ENCODE peak calls at places on chromosomes 4 and X, in four cellular contexts. O, N, D and G are unnamed samples.

GRCh38 chrX:68938244-68939004 is 109.6 kb downstream of the EFNB1 start:
- DNase-seq in O (no peak), N (peak; percentile 4), D (no peak), G (no peak)

GRCh38 chr4:53963786-53964185 is 100.6 kb downstream of the CHIC2 start:
- DNase-seq in O (no peak), N (no peak), D (no peak), G (no peak)

GRCh38 chr4:154999950-155000578 is 208.4 kb upstream of the NPY2R start:
- DNase-seq in O (no peak), N (no peak), D (no peak), G (no peak)

GRCh38 chr4:111960241-111960667 is 185.0 kb upstream of the FAM241A start:
- DNase-seq in O (peak; percentile 15), N (no peak), D (no peak), G (no peak)

GRCh38 chr4:54543088-54543795 is 114.5 kb upstream of the KIT start:
- DNase-seq in O (no peak), N (no peak), D (no peak), G (no peak)

GRCh38 chr4:103445377-103445776 is 247.2 kb upstream of the CENPE start:
- DNase-seq in O (no peak), N (no peak), D (no peak), G (no peak)

GRCh38 chrX:131543774-131544173 is at the start of gene OR13H1:
- DNase-seq in O (no peak), N (no peak), D (no peak), G (no peak)

GRCh38 chr4:158630893-158631292 is 40.8 kb downstream of the C4orf46 start:
- DNase-seq in O (no peak), N (peak; percentile 8), D (no peak), G (no peak)

GRCh38 chrX:10208953-10209352 is 52.2 kb downstream of the CLCN4 start:
- DNase-seq in O (no peak), N (no peak), D (no peak), G (no peak)

GRCh38 chr4:160864253-160864652 is 1299.5 kb downstream of the FSTL5 start:
- DNase-seq in O (no peak), N (no peak), D (no peak), G (no peak)

GRCh38 chr4:119082661-119083060 is 53.0 kb upstream of the MYOZ2 start:
- DNase-seq in O (no peak), N (no peak), D (no peak), G (no peak)

GRCh38 chr4:8516996-8517550 is 63.1 kb upstream of the GPR78 start:
- DNase-seq in O (no peak), N (no peak), D (no peak), G (no peak)

GRCh38 chrX:11261260-11261659 is 32.0 kb upstream of the AMELX start:
- DNase-seq in O (no peak), N (no peak), D (no peak), G (no peak)

GRCh38 chr4:52665592-52665991 is 6.5 kb upstream of the USP46 start:
- DNase-seq in O (peak; percentile 44), N (no peak), D (peak; percentile 24), G (no peak)

GRCh38 chr4:48129307-48130014 is 4.6 kb downstream of the TXK start:
- DNase-seq in O (no peak), N (peak; percentile 52), D (no peak), G (no peak)

GRCh38 chrX:108270280-108270679 is 167.9 kb downstream of the COL4A6 start:
- DNase-seq in O (no peak), N (no peak), D (no peak), G (no peak)

GRCh38 chr4:63218837-63219236 is 1190.4 kb downstream of the TECRL start:
- DNase-seq in O (no peak), N (no peak), D (no peak), G (no peak)

GRCh38 chr4:111963158-111963557 is 182.1 kb upstream of the FAM241A start:
- DNase-seq in O (no peak), N (no peak), D (no peak), G (no peak)

GRCh38 chr4:69859140-69859539 is 805 bp downstream of the SULT1E1 start:
- DNase-seq in O (no peak), N (no peak), D (no peak), G (no peak)

GRCh38 chr4:76545161-76545884 is 110.3 kb downstream of the SHROOM3 start:
- DNase-seq in O (no peak), N (no peak), D (no peak), G (no peak)

GRCh38 chrX:115011428-115011827 is 6.0 kb downstream of the IL13RA2 start:
- DNase-seq in O (no peak), N (no peak), D (no peak), G (no peak)
- TF ChIP-seq POLR2AphosphoS5 in O (no peak), N (no peak), D (no peak), G (no peak)

DNA sequence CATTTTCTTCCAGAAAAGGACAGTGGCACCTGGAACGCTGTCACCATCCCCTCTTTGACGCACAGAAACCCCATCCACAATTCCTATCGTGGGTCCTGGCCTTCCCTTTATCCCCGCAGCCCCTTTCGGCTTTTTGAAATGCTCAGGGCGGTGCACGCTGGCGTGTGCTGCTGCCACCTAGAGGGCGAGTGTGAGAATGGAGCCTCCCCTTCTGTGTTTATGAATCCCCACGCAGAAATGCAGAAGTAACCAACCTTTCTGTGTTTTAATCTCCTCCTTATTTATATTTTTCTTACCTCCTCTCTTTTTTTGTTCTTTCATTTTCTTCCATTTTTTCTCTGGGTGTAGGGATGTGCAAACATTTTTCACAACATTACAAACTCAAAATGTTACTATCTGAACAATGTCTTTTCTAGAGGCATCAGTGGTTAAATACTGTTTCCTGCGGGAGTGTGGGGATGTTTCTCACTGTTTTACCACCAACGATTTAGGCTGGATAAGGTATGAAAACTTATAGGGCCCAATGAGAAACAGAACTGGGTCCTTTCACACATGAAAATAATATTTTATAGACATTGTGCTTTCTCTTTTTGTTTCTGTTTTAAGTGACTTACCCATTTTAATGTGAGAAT is 50.0 kb downstream of the TMA16 start:
- DNase-seq in O (no peak), N (peak; percentile 62), D (no peak), G (peak; percentile 34)
- TF ChIP-seq POLR2AphosphoS5 in O (no peak), N (no peak), D (no peak), G (no peak)

GRCh38 chrX:41923925-41924693 is 755 bp upstream of the CASK start:
- DNase-seq in O (peak; percentile 22), N (peak; percentile 51), D (no peak), G (no peak)

GRCh38 chrX:41922694-41923171 is 621 bp downstream of the CASK start:
- DNase-seq in O (no peak), N (peak; percentile 21), D (no peak), G (no peak)

GRCh38 chrX:41921492-41922124 is 1.7 kb downstream of the CASK start:
- DNase-seq in O (no peak), N (no peak), D (no peak), G (no peak)

GRCh38 chrX:41922125-41922521 is 1.2 kb downstream of the CASK start:
- DNase-seq in O (no peak), N (no peak), D (no peak), G (no peak)

DNA sequence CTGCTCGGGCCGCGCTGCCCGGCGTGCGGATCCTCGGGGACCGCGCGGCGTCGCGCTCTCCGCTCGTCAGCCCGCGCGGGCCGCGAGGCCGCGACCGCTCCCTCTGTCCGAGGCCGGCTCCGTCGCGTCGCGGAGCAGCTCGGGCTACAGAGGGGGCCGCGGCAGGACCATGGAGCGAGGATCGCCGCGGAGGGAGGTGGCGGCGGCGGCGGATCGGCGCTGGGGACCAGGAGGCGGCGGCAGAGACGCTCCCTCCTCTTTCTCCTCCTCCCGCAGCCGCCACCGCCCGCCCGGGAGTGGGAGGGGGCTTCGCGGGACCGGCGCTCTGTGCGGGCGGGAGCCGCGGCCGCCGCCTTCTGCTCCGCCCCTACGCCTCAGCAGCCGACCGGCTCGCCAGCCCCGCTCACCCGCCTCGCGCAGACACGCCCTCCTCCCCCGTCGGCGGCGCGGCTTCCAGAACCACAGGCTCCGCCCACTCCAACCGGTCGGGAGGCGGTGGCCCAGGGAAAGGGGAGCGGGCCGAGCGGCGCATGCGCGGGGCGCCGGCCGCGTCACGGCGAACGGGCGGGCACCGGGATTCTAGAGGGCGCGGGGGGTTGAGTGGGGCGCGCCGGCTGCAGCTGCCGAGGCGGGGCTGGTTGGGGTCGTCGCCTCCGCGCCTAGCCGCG is at the start of gene CASK:
- DNase-seq in O (peak; percentile 69), N (peak; percentile 94), D (no peak), G (peak; percentile 55)
- TF ChIP-seq POLR2AphosphoS5 in O (peak; percentile 47), N (peak; percentile 74), D (no peak), G (no peak)

GRCh38 chrX:154380153-154380552 is 1.1 kb downstream of the EMD start:
- DNase-seq in O (no peak), N (no peak), D (no peak), G (no peak)

GRCh38 chrX:154379569-154379951 is 465 bp downstream of the EMD start:
- DNase-seq in O (no peak), N (no peak), D (no peak), G (no peak)

GRCh38 chrX:154378799-154379568 is at the start of gene EMD:
- DNase-seq in O (peak; percentile 91), N (peak; percentile 97), D (peak; percentile 95), G (peak; percentile 87)

GRCh38 chrX:154376768-154377167 is 2.3 kb upstream of the EMD start:
- DNase-seq in O (no peak), N (no peak), D (no peak), G (no peak)

DNA sequence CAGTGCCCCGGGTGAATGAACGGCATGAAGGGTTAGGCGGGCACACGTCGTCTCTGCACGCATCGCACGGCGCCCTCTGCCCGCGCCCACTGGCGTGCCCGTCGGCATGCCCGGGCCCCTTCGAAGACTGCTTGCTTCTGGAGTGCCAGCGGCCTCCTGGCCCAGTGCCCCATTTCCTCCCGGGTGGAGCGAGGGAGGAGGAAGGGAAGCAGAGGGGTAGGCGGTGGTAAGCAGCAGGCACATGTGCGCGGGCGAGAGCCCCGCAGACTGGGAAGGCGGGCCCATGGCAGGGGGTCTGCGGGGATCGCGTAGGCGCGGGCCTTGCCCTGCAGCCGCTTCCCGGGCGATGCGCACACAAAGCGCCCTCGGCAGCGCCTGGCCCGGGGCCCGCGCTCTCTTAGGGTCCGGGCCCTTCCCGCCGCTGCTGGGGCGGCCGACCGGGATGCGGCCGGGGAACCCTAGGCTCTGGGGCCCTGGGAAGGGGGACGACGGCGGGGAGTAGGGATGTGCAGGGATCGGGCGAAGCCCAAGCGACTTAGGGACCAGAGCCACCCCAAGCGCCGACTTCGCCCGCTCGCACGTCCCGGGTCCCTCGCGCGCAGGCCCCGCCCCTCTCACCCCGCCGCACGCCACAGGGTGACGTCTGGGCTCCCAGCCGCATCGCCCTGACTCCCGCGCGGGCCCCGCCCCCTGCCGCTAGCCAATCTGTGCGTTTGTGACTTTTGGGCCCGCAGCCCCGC is 866 bp upstream of the EMD start:
- DNase-seq in O (no peak), N (peak; percentile 61), D (no peak), G (peak; percentile 77)
- TF ChIP-seq POLR2AphosphoS5 in O (peak; percentile 79), N (peak; percentile 85), D (peak; percentile 63), G (no peak)

DNA sequence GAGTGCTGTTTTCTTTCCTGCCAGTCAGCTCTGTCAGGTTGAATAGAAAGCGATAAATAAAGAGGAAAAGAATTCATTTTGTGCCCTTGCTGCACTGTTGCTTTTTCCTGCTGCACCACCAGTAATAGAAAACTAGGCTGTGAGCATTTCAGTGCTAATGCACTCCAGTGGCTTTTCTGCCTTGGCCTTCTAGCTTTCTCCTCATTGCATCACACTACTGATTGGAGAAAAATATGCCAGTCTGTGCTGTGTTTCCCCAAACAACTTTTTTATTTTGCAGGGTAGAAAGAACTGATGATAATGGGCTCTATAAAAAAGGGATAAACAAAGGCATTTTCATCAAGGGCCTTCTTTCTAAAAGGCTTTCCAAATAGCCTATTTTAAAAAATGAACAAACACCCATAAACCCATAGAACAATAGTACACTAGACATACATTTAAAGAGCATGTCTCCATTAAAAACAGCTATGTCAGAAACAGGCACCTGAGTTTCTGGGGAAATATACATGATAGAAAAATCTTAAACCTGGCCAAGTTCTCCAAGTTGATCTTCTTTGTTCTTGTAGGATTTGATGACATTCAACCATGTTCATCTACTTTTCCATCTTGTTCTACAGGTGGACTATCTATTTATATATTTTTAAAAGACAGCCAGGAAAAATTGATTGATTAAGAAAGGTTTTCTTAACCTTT is 86.3 kb downstream of the GPRIN3 start:
- DNase-seq in O (peak; percentile 3), N (no peak), D (no peak), G (no peak)
- TF ChIP-seq POLR2AphosphoS5 in O (no peak), N (no peak), D (no peak), G (no peak)